ENCODE peak calls at places on chromosomes 11 and 22, in six cellular contexts. X, F, T, H, C and B are unnamed samples.

GRCh38 chr11:64856382-64857227 is 12.2 kb upstream of the CDC42BPG start:
- DNase-seq in T (no peak), C (peak; percentile 93), H (no peak), X (peak; percentile 71), F (peak; percentile 90), B (no peak)

GRCh38 chr11:72069787-72070251 is 10.5 kb downstream of the NUMA1 start:
- DNase-seq in C (peak; percentile 93), T (peak; percentile 67), X (peak; percentile 80), F (peak; percentile 90), H (no peak), B (peak; percentile 84)

GRCh38 chr22:35959121-35959800 is 69.4 kb downstream of the RBFOX2 start:
- DNase-seq in F (no peak), C (no peak), X (no peak), H (no peak), T (no peak), B (no peak)

GRCh38 chr11:134252539-134253188 is 488 bp downstream of the THYN1 start:
- DNase-seq in X (peak; percentile 56), H (no peak), T (no peak), F (no peak), C (no peak), B (no peak)

GRCh38 chr11:17686185-17686980 is 33.0 kb upstream of the MYOD1 start:
- DNase-seq in T (no peak), H (no peak), X (no peak), C (no peak), F (peak; percentile 9), B (no peak)

GRCh38 chr11:64120951-64121569 is 44.9 kb downstream of the MACROD1 start:
- DNase-seq in F (peak; percentile 61), C (no peak), H (no peak), T (no peak), X (peak; percentile 67), B (no peak)

GRCh38 chr11:72736452-72737069 is 15.6 kb downstream of the ARAP1 start:
- DNase-seq in F (peak; percentile 72), X (peak; percentile 77), H (peak; percentile 34), T (no peak), C (peak; percentile 94), B (peak; percentile 78)

GRCh38 chr22:41284465-41284864 is 1.5 kb downstream of the RANGAP1 start:
- DNase-seq in C (no peak), T (no peak), H (no peak), X (no peak), F (no peak), B (peak; percentile 41)

GRCh38 chr11:112889446-112889845 is 71.8 kb upstream of the NCAM1 start:
- DNase-seq in F (no peak), C (no peak), T (no peak), H (no peak), X (no peak), B (no peak)

GRCh38 chr11:57440744-57441414 is 14.0 kb upstream of the SLC43A3 start:
- DNase-seq in C (no peak), T (no peak), F (no peak), H (no peak), X (no peak), B (no peak)

GRCh38 chr11:2290351-2290841 is 11.3 kb downstream of the C11orf21 start:
- DNase-seq in H (no peak), X (no peak), C (no peak), F (no peak), T (no peak), B (no peak)

GRCh38 chr11:121636341-121637176 is 183.8 kb upstream of the SORL1-AS1 start:
- DNase-seq in C (peak; percentile 5), H (no peak), F (no peak), X (no peak), T (no peak), B (no peak)

GRCh38 chr11:130729678-130730300 is 186.5 kb downstream of the SNX19 start:
- DNase-seq in F (no peak), T (no peak), X (no peak), H (no peak), C (no peak), B (no peak)

GRCh38 chr11:2944953-2945756 is 15.9 kb upstream of the PHLDA2 start:
- DNase-seq in T (peak; percentile 84), X (peak; percentile 93), C (peak; percentile 55), F (peak; percentile 92), H (no peak), B (peak; percentile 90)

GRCh38 chr11:128018692-128019091 is 568.7 kb downstream of the ETS1 start:
- DNase-seq in F (peak; percentile 11), C (no peak), X (no peak), T (no peak), H (no peak), B (no peak)

GRCh38 chr11:67071420-67072284 is 15.0 kb downstream of the RHOD start:
- DNase-seq in X (peak; percentile 86), C (peak; percentile 37), F (peak; percentile 52), T (peak; percentile 48), H (peak; percentile 45), B (peak; percentile 83)

GRCh38 chr22:23498811-23499798 is 81.0 kb downstream of the IGLL1 start:
- DNase-seq in X (no peak), F (no peak), H (no peak), C (no peak), T (no peak), B (no peak)

GRCh38 chr11:72220696-72221363 is 3.7 kb upstream of the INPPL1 start:
- DNase-seq in T (no peak), C (no peak), H (no peak), X (no peak), F (no peak), B (no peak)

GRCh38 chr11:72700026-72700610 is 25.9 kb upstream of the PDE2A start:
- DNase-seq in C (no peak), X (peak; percentile 80), F (peak; percentile 74), T (no peak), H (no peak), B (no peak)

GRCh38 chr11:135033545-135033944 is 621.5 kb upstream of the B3GAT1 start:
- DNase-seq in X (no peak), T (no peak), C (no peak), H (no peak), F (no peak), B (no peak)

GRCh38 chr11:113806403-113806802 is 26.8 kb downstream of the CLDN25 start:
- DNase-seq in C (peak; percentile 12), T (no peak), F (peak; percentile 43), H (no peak), X (peak; percentile 15), B (peak; percentile 25)

GRCh38 chr22:36982136-36982535 is 37.1 kb downstream of the TST start:
- DNase-seq in C (no peak), T (no peak), F (no peak), H (no peak), X (no peak), B (no peak)

GRCh38 chr22:26964642-26965041 is 307.3 kb downstream of the MIAT start:
- DNase-seq in T (no peak), X (no peak), H (no peak), F (no peak), C (no peak), B (no peak)

GRCh38 chr22:22897036-22897435 is 9.4 kb downstream of the IGLL5 start:
- DNase-seq in X (no peak), C (no peak), H (no peak), F (no peak), T (no peak), B (no peak)

GRCh38 chr11:121652982-121653381 is 200.2 kb upstream of the SORL1-AS1 start:
- DNase-seq in C (no peak), X (no peak), H (no peak), F (peak; percentile 35), T (no peak), B (no peak)

GRCh38 chr11:44877908-44878459 is 72.7 kb downstream of the TP53I11 start:
- DNase-seq in C (no peak), X (no peak), H (no peak), F (no peak), T (no peak), B (no peak)

GRCh38 chr22:30481711-30482110 is 9.9 kb upstream of the SEC14L3 start:
- DNase-seq in X (no peak), H (no peak), T (no peak), C (no peak), F (peak; percentile 29), B (no peak)

GRCh38 chr11:590997-591396 is 14.7 kb downstream of the PHRF1 start:
- DNase-seq in H (no peak), T (no peak), X (no peak), F (no peak), C (no peak), B (no peak)

GRCh38 chr11:75014129-75014528 is 25.4 kb downstream of the NEU3 start:
- DNase-seq in H (no peak), X (peak; percentile 85), C (no peak), F (peak; percentile 72), T (no peak), B (no peak)

GRCh38 chr22:39092111-39092867 is 4.8 kb upstream of the APOBEC3H start:
- DNase-seq in X (no peak), H (no peak), F (no peak), T (no peak), C (peak; percentile 21), B (no peak)

GRCh38 chr11:46334211-46334610 is 13.1 kb upstream of the DGKZ start:
- DNase-seq in X (no peak), T (no peak), C (no peak), H (no peak), F (no peak), B (no peak)

GRCh38 chr11:116420770-116421528 is 351.8 kb downstream of the BUD13 start:
- DNase-seq in C (peak; percentile 50), T (no peak), F (no peak), H (no peak), X (no peak), B (no peak)

GRCh38 chr11:8604078-8604723 is 10.2 kb upstream of the STK33 start:
- DNase-seq in H (no peak), F (peak; percentile 100), T (no peak), X (peak; percentile 82), C (peak; percentile 80), B (no peak)

GRCh38 chr11:111700186-111700585 is 66.0 kb downstream of the PPP2R1B start:
- DNase-seq in F (no peak), T (no peak), C (no peak), X (no peak), H (no peak), B (no peak)

GRCh38 chr11:130202009-130202817 is 42.6 kb downstream of the ST14 start:
- DNase-seq in F (no peak), H (no peak), C (peak; percentile 79), T (no peak), X (no peak), B (no peak)

GRCh38 chr22:29998627-29999026 is 81.6 kb upstream of the HORMAD2 start:
- DNase-seq in T (no peak), H (no peak), C (no peak), F (no peak), X (no peak), B (no peak)

GRCh38 chr11:67583319-67584204 is at the start of gene GSTP1:
- DNase-seq in X (peak; percentile 97), T (peak; percentile 90), F (peak; percentile 91), C (peak; percentile 82), H (peak; percentile 65), B (peak; percentile 85)

GRCh38 chr22:43396934-43397457 is 14.8 kb upstream of the MPPED1 start:
- DNase-seq in T (no peak), X (no peak), C (no peak), F (no peak), H (no peak), B (peak; percentile 86)

GRCh38 chr22:27377901-27378300 is 423.7 kb downstream of the MN1 start:
- DNase-seq in F (no peak), C (peak; percentile 63), H (no peak), T (no peak), X (no peak), B (peak; percentile 62)

GRCh38 chr11:15471709-15472404 is 357.1 kb downstream of the INSC start:
- DNase-seq in C (no peak), H (no peak), F (no peak), T (no peak), X (no peak), B (no peak)